ENCODE peak calls at places on chromosomes 4 and X, in nine cellular contexts. N is psoas muscle; O is sigmoid colon; T is CD4-positive, alpha-beta T cell; M is HL-60; A is endodermal cell; Q is foreskin fibroblast; F is HFF-Myc; Z is DND-41. B is an unnamed sample.

GRCh38 chrX:9928083-9928482 is 39.1 kb upstream of the CLDN34 start:
- DNase-seq in N (no peak), O (no peak), T (no peak), M (no peak), A (peak; percentile 83), Q (no peak), F (no peak), Z (no peak), B (peak; percentile 86)

GRCh38 chr4:107034091-107034698 is 1.9 kb downstream of the DKK2 start:
- DNase-seq in N (peak; percentile 72), O (peak; percentile 74), T (no peak), M (no peak), A (peak; percentile 87), Q (peak; percentile 52), F (no peak), Z (no peak), B (peak; percentile 84)

GRCh38 chr4:101277661-101278060 is 69.7 kb downstream of the PPP3CA start:
- DNase-seq in N (no peak), O (no peak), T (no peak), M (no peak), A (no peak), Q (no peak), F (no peak), Z (no peak), B (no peak)

GRCh38 chr4:120659626-120660170 is 262.8 kb downstream of the PRDM5 start:
- DNase-seq in N (no peak), O (no peak), T (no peak), M (no peak), A (no peak), Q (peak; percentile 11), F (no peak), Z (no peak), B (no peak)

GRCh38 chrX:125131146-125131545 is 188.5 kb upstream of the TEX13C start:
- DNase-seq in N (no peak), O (no peak), T (no peak), M (no peak), A (no peak), Q (no peak), F (no peak), Z (no peak), B (peak; percentile 12)

GRCh38 chrX:137033774-137034507 is at the start of gene GPR101:
- DNase-seq in N (no peak), O (no peak), T (no peak), M (no peak), A (no peak), Q (no peak), F (no peak), Z (no peak), B (peak; percentile 59)

GRCh38 chr4:119209077-119209476 is 3.4 kb upstream of the USP53 start:
- DNase-seq in N (no peak), O (no peak), T (no peak), M (no peak), A (no peak), Q (peak; percentile 94), F (peak; percentile 94), Z (no peak), B (no peak)

GRCh38 chrX:9844936-9845573 is 58.8 kb downstream of the SHROOM2 start:
- DNase-seq in N (no peak), O (no peak), T (no peak), M (no peak), A (no peak), Q (no peak), F (no peak), Z (no peak), B (no peak)

GRCh38 chrX:134542485-134542884 is 82.5 kb downstream of the HPRT1 start:
- DNase-seq in N (no peak), O (no peak), T (no peak), M (no peak), A (peak; percentile 63), Q (no peak), F (no peak), Z (peak; percentile 63), B (no peak)

GRCh38 chr4:139511320-139511719 is 44.7 kb downstream of the SETD7 start:
- DNase-seq in N (no peak), O (no peak), T (no peak), M (no peak), A (no peak), Q (no peak), F (no peak), Z (no peak), B (no peak)

GRCh38 chrX:16839852-16840460 is 30.2 kb downstream of the RBBP7 start:
- DNase-seq in N (no peak), O (no peak), T (no peak), M (no peak), A (peak; percentile 80), Q (peak; percentile 54), F (no peak), Z (no peak), B (peak; percentile 32)

GRCh38 chr4:167234388-167234881 is at the start of gene SPOCK3:
- DNase-seq in N (peak; percentile 48), O (no peak), T (no peak), M (no peak), A (peak; percentile 87), Q (peak; percentile 19), F (no peak), Z (no peak), B (peak; percentile 75)

GRCh38 chrX:132401935-132402334 is 86.9 kb downstream of the MBNL3 start:
- DNase-seq in N (no peak), O (no peak), T (no peak), M (no peak), A (no peak), Q (no peak), F (no peak), Z (no peak), B (no peak)

GRCh38 chrX:40736170-40736505 is 796 bp upstream of the MED14 start:
- DNase-seq in N (no peak), O (no peak), T (no peak), M (no peak), A (no peak), Q (no peak), F (no peak), Z (no peak), B (peak; percentile 18)
- TF ChIP-seq CTCF in N (no peak), O (no peak), T (no peak), M (no peak), A (no peak), Q (no peak), F (no peak), Z (no peak), B (no peak)

DNA sequence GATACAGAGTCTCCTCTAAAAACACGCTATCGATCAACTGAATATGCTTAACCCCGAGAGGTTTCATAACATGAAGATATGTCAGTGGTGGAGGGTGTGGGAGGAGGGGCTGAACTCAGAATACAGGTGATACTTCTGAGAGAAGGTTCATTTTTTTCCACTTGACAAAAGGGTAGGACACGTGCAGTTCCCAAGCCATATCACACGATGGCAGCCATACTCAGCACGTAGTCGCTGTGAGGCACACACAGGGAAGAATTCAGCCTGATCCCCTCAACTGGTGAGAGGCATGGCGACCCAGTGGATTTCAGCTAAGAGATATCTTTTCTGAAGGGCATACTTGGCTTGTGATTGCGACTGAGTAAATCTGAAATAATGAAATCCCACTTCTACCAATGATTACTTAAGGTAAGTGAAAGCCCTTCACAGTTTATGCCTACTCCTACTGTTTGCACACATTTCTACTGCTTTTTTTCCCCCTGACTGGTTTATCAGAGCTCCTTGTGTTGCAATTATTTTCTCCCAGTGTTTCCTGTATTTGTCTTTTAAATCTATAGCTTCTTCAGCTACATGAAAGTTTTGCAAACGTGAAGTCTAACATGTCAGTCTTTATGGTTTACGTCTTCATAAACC is 133.1 kb downstream of the CORIN start:
- DNase-seq in N (no peak), O (no peak), T (no peak), M (no peak), A (peak; percentile 87), Q (peak; percentile 37), F (no peak), Z (peak; percentile 24), B (peak; percentile 80)
- TF ChIP-seq CTCF in N (peak; percentile 42), O (no peak), T (no peak), M (peak; percentile 72), A (peak; percentile 76), Q (peak; percentile 34), F (peak; percentile 44), Z (peak; percentile 64), B (peak; percentile 61)

GRCh38 chrX:41459714-41460113 is 12.6 kb downstream of the NYX start:
- DNase-seq in N (no peak), O (no peak), T (no peak), M (no peak), A (no peak), Q (no peak), F (no peak), Z (no peak), B (no peak)

GRCh38 chrX:41452565-41452964 is 5.4 kb downstream of the NYX start:
- DNase-seq in N (no peak), O (no peak), T (no peak), M (no peak), A (no peak), Q (no peak), F (no peak), Z (no peak), B (no peak)

GRCh38 chrX:41452972-41453371 is 5.8 kb downstream of the NYX start:
- DNase-seq in N (no peak), O (no peak), T (no peak), M (no peak), A (no peak), Q (peak; percentile 34), F (no peak), Z (no peak), B (no peak)

DNA sequence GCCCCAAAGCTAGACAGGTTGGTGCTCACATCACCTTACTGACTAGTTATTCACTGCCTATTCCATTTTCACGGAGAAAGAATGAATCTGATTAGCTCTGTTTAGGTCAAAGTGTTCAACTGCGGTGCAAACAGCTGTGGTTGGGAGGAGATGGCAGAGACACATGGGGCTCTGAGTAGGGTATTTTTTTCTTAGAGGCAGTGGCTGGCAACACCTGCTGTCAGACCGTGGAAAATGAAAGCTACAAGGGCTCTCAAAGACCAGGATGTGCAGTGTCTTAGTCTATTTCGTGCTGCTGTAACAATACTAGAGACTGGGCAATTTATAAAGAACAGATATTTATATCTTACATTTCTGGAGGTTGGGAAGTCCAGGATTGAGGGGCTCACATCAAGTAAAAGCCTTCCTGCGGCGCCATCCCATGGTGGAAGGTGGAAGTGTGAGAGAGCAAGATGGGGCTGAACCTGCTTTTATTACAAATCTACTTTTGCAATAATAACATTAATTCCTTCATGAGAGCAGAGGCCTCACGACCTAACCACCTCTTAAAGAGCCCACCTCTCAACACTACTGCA is 10.6 kb downstream of the NYX start:
- DNase-seq in N (no peak), O (peak; percentile 39), T (no peak), M (no peak), A (peak; percentile 78), Q (no peak), F (no peak), Z (peak; percentile 74), B (no peak)
- TF ChIP-seq CTCF in N (no peak), O (no peak), T (no peak), M (no peak), A (peak; percentile 61), Q (peak; percentile 8), F (peak; percentile 23), Z (peak; percentile 57), B (peak; percentile 33)

DNA sequence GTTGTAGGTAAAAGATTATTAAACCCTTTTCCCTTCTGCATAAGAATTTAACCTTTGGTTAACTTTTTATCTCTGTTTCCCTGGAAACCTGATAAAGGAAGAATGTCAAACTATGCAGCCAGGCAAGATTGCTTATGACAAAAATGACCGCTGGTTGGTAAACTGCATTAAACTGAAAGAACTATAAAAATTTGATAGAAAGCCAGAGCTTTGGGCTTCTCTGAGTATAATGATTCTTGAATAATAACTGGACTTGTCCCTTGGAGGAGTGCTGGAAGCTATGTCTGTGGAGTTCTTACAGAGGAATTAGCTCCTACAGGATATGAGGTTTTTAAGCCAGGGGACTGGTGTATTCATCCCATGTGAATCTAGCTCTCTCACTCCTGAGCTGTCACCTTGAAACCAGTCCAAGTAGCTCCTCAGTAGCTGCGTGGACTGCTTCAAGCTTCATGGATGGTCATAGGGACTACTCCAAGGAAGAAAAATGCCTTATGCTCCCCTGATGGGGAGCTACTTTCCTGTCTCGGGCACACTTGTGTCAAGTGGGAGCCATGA is 52.0 kb downstream of the RASL11B start:
- DNase-seq in N (no peak), O (no peak), T (no peak), M (no peak), A (no peak), Q (peak; percentile 81), F (peak; percentile 32), Z (no peak), B (no peak)
- TF ChIP-seq CTCF in N (no peak), O (no peak), T (no peak), M (no peak), A (no peak), Q (no peak), F (no peak), Z (no peak), B (no peak)

B was measured in neural progenitor cell.